ENCODE peak calls at places on chromosomes 4 and X, in five cellular contexts. One of them, this sample, is unnamed.

GRCh38 chrX:105375816-105376215 is 155.3 kb upstream of the TEX13A start:
- DNase-seq in GM12878: no peak
- DNase-seq in K562: no peak
- DNase-seq in HCT116: no peak
- DNase-seq in HepG2: no peak
- DNase-seq in this sample: no peak

GRCh38 chr4:110003401-110004187 is 90.9 kb downstream of the EGF start:
- DNase-seq in HepG2: no peak
- DNase-seq in K562: peak; percentile 10
- DNase-seq in HCT116: no peak
- DNase-seq in GM12878: no peak
- DNase-seq in this sample: no peak

GRCh38 chr4:89797117-89797516 is 39.8 kb downstream of the SNCA start:
- DNase-seq in GM12878: no peak
- DNase-seq in K562: no peak
- DNase-seq in HepG2: no peak
- DNase-seq in HCT116: no peak
- DNase-seq in this sample: no peak

GRCh38 chrX:135185795-135186443 is 14.7 kb upstream of the CT55 start:
- DNase-seq in GM12878: peak; percentile 11
- DNase-seq in HepG2: peak; percentile 36
- DNase-seq in K562: peak; percentile 65
- DNase-seq in HCT116: peak; percentile 42
- DNase-seq in this sample: peak; percentile 67

GRCh38 chrX:44873415-44874270 is 655 bp downstream of the KDM6A start:
- DNase-seq in HCT116: no peak
- DNase-seq in GM12878: no peak
- DNase-seq in K562: peak; percentile 59
- DNase-seq in HepG2: no peak
- DNase-seq in this sample: no peak

GRCh38 chrX:48972214-48973164 is 845 bp upstream of the KCND1 start:
- DNase-seq in GM12878: no peak
- DNase-seq in K562: peak; percentile 77
- DNase-seq in HCT116: peak; percentile 10
- DNase-seq in HepG2: peak; percentile 16
- DNase-seq in this sample: peak; percentile 49

GRCh38 chr4:77821775-77822174 is 2.6 kb upstream of the CNOT6L start:
- DNase-seq in K562: no peak
- DNase-seq in HCT116: no peak
- DNase-seq in GM12878: no peak
- DNase-seq in HepG2: no peak
- DNase-seq in this sample: no peak

GRCh38 chr4:127667772-127668171 is 35.0 kb downstream of the INTU start:
- DNase-seq in GM12878: no peak
- DNase-seq in HCT116: no peak
- DNase-seq in K562: no peak
- DNase-seq in HepG2: no peak
- DNase-seq in this sample: no peak

GRCh38 chrX:72025236-72025770 is 106.4 kb downstream of the RTL5 start:
- DNase-seq in HepG2: no peak
- DNase-seq in GM12878: no peak
- DNase-seq in K562: no peak
- DNase-seq in HCT116: no peak
- DNase-seq in this sample: no peak

GRCh38 chr4:20428410-20429160 is 176.9 kb downstream of the SLIT2 start:
- DNase-seq in HCT116: no peak
- DNase-seq in HepG2: no peak
- DNase-seq in GM12878: no peak
- DNase-seq in K562: no peak
- DNase-seq in this sample: no peak

GRCh38 chr4:90318208-90318607 is 191.0 kb downstream of the CCSER1 start:
- DNase-seq in HepG2: no peak
- DNase-seq in GM12878: no peak
- DNase-seq in HCT116: peak; percentile 85
- DNase-seq in K562: no peak
- DNase-seq in this sample: no peak

GRCh38 chr4:154018659-154019058 is 229.8 kb upstream of the SFRP2 start:
- DNase-seq in GM12878: no peak
- DNase-seq in HepG2: no peak
- DNase-seq in K562: peak; percentile 2
- DNase-seq in HCT116: no peak
- DNase-seq in this sample: no peak

GRCh38 chr4:174365018-174365587 is 81.4 kb downstream of the CEP44 start:
- DNase-seq in HCT116: peak; percentile 26
- DNase-seq in K562: peak; percentile 68
- DNase-seq in GM12878: no peak
- DNase-seq in HepG2: peak; percentile 30
- DNase-seq in this sample: no peak

GRCh38 chr4:79308971-79309370 is 16.9 kb downstream of the NAA11 start:
- DNase-seq in HCT116: no peak
- DNase-seq in K562: no peak
- DNase-seq in GM12878: no peak
- DNase-seq in HepG2: no peak
- DNase-seq in this sample: no peak

GRCh38 chr4:54525602-54526001 is 132.2 kb upstream of the KIT start:
- DNase-seq in HCT116: no peak
- DNase-seq in GM12878: no peak
- DNase-seq in HepG2: no peak
- DNase-seq in K562: peak; percentile 19
- DNase-seq in this sample: peak; percentile 46

DNA sequence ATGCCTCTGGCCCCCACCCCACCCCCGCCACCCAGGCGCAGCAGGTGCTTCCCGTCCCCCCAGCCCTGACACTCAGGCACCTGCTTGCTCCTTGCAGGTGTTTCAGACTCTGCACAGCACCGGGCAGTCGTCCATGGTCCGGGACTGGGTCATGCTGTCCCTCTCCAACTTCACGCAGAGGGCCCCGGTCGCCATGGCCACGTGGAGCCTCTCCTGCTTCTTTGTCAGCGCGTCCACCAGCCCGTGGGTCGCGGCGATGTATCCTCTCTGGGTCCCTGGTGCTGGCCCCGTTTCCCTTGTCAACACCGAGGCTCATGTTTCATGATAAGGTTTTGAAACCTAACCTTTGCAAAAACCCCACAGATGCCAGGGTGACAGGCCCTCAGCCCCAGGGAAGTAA is 10.2 kb upstream of the MSANTD1 start:
- DNase-seq in HepG2: no peak
- DNase-seq in K562: no peak
- DNase-seq in GM12878: no peak
- DNase-seq in HCT116: no peak
- DNase-seq in this sample: no peak
- TF ChIP-seq JUND in HepG2: no peak
- TF ChIP-seq JUND in K562: no peak
- TF ChIP-seq JUND in GM12878: no peak
- TF ChIP-seq JUND in HCT116: no peak
- TF ChIP-seq JUND in this sample: no peak

DNA sequence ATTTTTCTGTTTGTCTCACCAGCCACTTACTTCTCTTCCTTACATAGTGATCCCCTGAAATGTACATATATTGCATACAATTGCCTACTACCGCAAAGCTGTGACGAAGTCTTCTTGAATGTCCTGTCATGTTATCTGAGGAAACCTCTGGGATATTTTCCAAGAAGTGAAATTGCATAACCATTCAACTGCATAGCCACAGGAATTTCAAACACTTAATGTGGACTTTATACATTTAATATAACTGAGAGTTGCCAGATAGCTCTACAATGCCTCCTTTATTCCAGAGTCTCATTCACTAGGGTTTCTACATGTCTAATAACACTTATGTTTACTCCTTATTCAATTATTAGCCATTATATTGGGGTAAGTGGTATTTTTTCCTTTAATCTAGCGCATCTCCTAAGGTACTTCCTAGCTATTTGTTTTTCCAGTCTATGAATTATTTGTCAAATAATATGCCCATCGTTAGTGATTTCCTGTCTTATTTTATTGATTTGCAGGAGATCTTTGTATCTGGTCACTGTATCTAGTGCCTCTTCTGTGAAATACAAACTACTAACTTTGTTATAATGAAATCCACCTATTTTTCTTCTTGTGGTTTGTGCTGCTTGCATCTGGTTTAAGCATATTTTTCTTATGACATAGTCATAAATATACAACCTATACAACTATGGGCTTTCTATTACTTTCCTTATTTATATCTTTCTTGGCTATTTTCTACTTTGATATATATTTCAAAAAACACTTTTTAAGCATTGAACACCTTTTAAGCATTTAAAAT is 69.2 kb upstream of the GRID2 start:
- DNase-seq in HepG2: peak; percentile 39
- DNase-seq in HCT116: peak; percentile 7
- DNase-seq in GM12878: no peak
- DNase-seq in K562: no peak
- DNase-seq in this sample: peak; percentile 57
- TF ChIP-seq JUND in HepG2: no peak
- TF ChIP-seq JUND in HCT116: no peak
- TF ChIP-seq JUND in GM12878: no peak
- TF ChIP-seq JUND in K562: no peak
- TF ChIP-seq JUND in this sample: no peak

GRCh38 chr4:75547647-75548387 is 8.0 kb upstream of the ODAPH start:
- DNase-seq in HepG2: peak; percentile 70
- DNase-seq in K562: peak; percentile 37
- DNase-seq in HCT116: no peak
- DNase-seq in GM12878: no peak
- DNase-seq in this sample: peak; percentile 20

GRCh38 chr4:75545526-75545925 is 10.3 kb upstream of the ODAPH start:
- DNase-seq in HepG2: no peak
- DNase-seq in K562: no peak
- DNase-seq in GM12878: no peak
- DNase-seq in HCT116: no peak
- DNase-seq in this sample: no peak

GRCh38 chr4:75544870-75545269 is 11.0 kb upstream of the ODAPH start:
- DNase-seq in K562: no peak
- DNase-seq in HCT116: no peak
- DNase-seq in GM12878: no peak
- DNase-seq in HepG2: no peak
- DNase-seq in this sample: no peak

GRCh38 chr4:75542824-75543223 is 13.0 kb upstream of the ODAPH start:
- DNase-seq in HepG2: no peak
- DNase-seq in HCT116: no peak
- DNase-seq in GM12878: no peak
- DNase-seq in K562: no peak
- DNase-seq in this sample: no peak
- TF ChIP-seq JUND in HepG2: no peak
- TF ChIP-seq JUND in HCT116: no peak
- TF ChIP-seq JUND in GM12878: no peak
- TF ChIP-seq JUND in K562: no peak
- TF ChIP-seq JUND in this sample: no peak

DNA sequence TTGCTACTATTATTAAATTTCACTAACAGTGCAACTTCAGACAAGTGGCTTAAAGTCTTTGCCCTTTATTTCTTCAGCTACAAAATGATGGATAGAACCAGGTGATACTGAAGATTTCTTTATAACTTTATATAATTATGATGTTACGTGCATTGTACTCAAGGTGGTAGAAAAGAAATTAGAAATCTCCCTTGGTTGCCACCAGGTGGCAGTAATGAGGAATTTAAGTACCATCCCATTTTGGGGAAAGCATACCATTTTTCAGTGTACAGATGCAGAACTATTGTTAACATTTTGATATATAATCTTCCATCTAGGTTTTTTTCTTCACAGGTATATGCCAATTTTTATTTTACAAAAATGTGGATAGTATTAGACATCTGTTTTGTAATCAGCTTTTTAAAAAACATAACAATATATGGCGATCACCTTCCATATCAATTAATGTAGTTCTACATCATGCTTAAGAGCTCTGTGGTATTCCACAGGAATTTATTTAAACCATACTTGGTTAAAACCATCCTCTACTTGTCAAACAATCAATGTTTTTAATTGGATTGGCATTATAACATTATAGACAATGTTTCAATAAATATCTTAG is 37.7 kb upstream of the RAB33B start:
- DNase-seq in GM12878: no peak
- DNase-seq in K562: peak; percentile 72
- DNase-seq in HCT116: peak; percentile 34
- DNase-seq in HepG2: peak; percentile 28
- DNase-seq in this sample: no peak
- TF ChIP-seq JUND in GM12878: no peak
- TF ChIP-seq JUND in K562: no peak
- TF ChIP-seq JUND in HCT116: no peak
- TF ChIP-seq JUND in HepG2: no peak
- TF ChIP-seq JUND in this sample: no peak

This sample was measured in T47D.